ENCODE peak calls at places on chromosomes 4 and X, in ten cellular contexts. N is NCI-H748 treated with DMSO at 0.1 percent for 48 hours; Z is neural crest cell; G is fibroblast of mammary gland; V is NAMALWA; Y is hepatocyte; P is activated gamma-delta T cell; B is sciatic nerve; J is activated CD4-positive, alpha-beta T cell treated with anti-CD3 and anti-CD28 coated beads for 48 hours; Q is GM03348. L is an unnamed sample.

GRCh38 chrX:154649864-154650510 is 3.4 kb downstream of the CTAG2 start:
- DNase-seq in G (no peak), Q (no peak), P (no peak), Y (peak), Z (no peak), J (no peak), N (no peak), V (no peak), B (no peak), L (no peak)

GRCh38 chr4:147430111-147430510 is 50.8 kb upstream of the EDNRA start:
- DNase-seq in B (no peak), Y (no peak), V (no peak), P (no peak), G (peak), Q (no peak), N (no peak), Z (no peak), J (no peak), L (no peak)

GRCh38 chrX:389021-389441 is 2.3 kb upstream of the PPP2R3B start:
- DNase-seq in Z (peak), N (no peak), G (no peak), Q (no peak), Y (no peak), P (no peak), V (no peak), B (peak), J (no peak), L (no peak)

GRCh38 chrX:97787849-97788248 is 904.1 kb downstream of the RPA4 start:
- DNase-seq in N (no peak), G (no peak), Z (no peak), P (no peak), Q (no peak), B (no peak), J (no peak), Y (peak), V (peak), L (peak)

GRCh38 chr4:40721730-40722171 is 28.0 kb upstream of the NSUN7 start:
- DNase-seq in Q (no peak), J (peak), P (no peak), V (no peak), G (peak), B (no peak), N (no peak), Z (no peak), Y (peak), L (peak)

GRCh38 chr4:113316879-113317278 is 267.4 kb downstream of the ANK2 start:
- DNase-seq in G (peak), P (no peak), J (peak), Z (no peak), Q (no peak), N (no peak), Y (no peak), B (no peak), V (peak), L (peak)

GRCh38 chr4:168995537-168996295 is 14.3 kb downstream of the CBR4 start:
- DNase-seq in B (no peak), J (no peak), G (peak), Z (no peak), P (no peak), Q (peak), Y (no peak), N (no peak), V (peak), L (peak)

GRCh38 chrX:24395775-24396174 is 35.3 kb downstream of the SUPT20HL1 start:
- DNase-seq in V (peak), Z (peak), P (no peak), B (no peak), Q (peak), J (peak), G (peak), N (peak), Y (peak), L (peak)

GRCh38 chrX:94758130-94758529 is 1084.1 kb downstream of the FAM133A start:
- DNase-seq in V (no peak), Q (no peak), G (no peak), P (no peak), Z (no peak), B (no peak), J (no peak), Y (no peak), N (no peak), L (peak)

GRCh38 chr4:139962130-139962684 is 191.8 kb downstream of the MAML3 start:
- DNase-seq in V (no peak), P (no peak), B (no peak), Z (no peak), Q (no peak), G (no peak), J (no peak), Y (no peak), N (peak), L (no peak)

GRCh38 chr4:37666625-37667071 is 19.5 kb downstream of the RELL1 start:
- DNase-seq in Q (peak), N (no peak), Y (peak), Z (no peak), B (no peak), V (no peak), P (no peak), G (peak), J (peak), L (peak)

GRCh38 chr4:1062419-1062818 is 50.9 kb downstream of the RNF212 start:
- DNase-seq in N (no peak), P (no peak), B (no peak), G (no peak), Q (no peak), V (no peak), J (no peak), Z (no peak), Y (no peak), L (no peak)

L was measured in DMS53.